ENCODE peak calls at places on chromosomes 1 and 21, in six cellular contexts. Z is mesenchymal stem cell; Y is H54; W is astrocyte of the spinal cord; G is ACHN; K is stimulated activated CD8-positive, alpha-beta memory T cell treated with anti-CD3 and anti-CD28 coated beads, Interleukin-4, amount 100 ng/mL, for 1 hour. X is an unnamed sample.

GRCh38 chr1:183685112-183685713 is 32.1 kb upstream of the APOBEC4 start:
- DNase-seq in K (no peak), W (peak; percentile 65), Y (no peak), Z (peak; percentile 62), G (peak; percentile 69), X (peak; percentile 61)

GRCh38 chr1:212958175-212958574 is 7.8 kb downstream of the VASH2 start:
- DNase-seq in Y (no peak), G (no peak), K (no peak), W (peak; percentile 84), Z (peak; percentile 83), X (no peak)

GRCh38 chr1:110341146-110341871 is 2.1 kb downstream of the RBM15 start:
- DNase-seq in K (no peak), Y (no peak), W (no peak), G (no peak), Z (no peak), X (no peak)

GRCh38 chr21:16279658-16280581 is 550.1 kb downstream of the USP25 start:
- DNase-seq in Y (no peak), W (peak; percentile 85), Z (peak; percentile 37), K (no peak), G (no peak), X (no peak)

GRCh38 chr1:22318279-22318983 is 133.2 kb upstream of the ZBTB40 start:
- DNase-seq in W (no peak), Y (no peak), G (no peak), K (no peak), Z (no peak), X (no peak)

GRCh38 chr1:83632906-83633305 is 366.0 kb downstream of the TTLL7 start:
- DNase-seq in Y (no peak), Z (no peak), W (no peak), G (no peak), K (no peak), X (no peak)

GRCh38 chr1:180617769-180618168 is 14.1 kb upstream of the XPR1 start:
- DNase-seq in G (no peak), K (no peak), W (no peak), Z (no peak), Y (no peak), X (no peak)

GRCh38 chr1:7469255-7469938 is 301.7 kb upstream of the VAMP3 start:
- DNase-seq in Y (peak; percentile 42), K (no peak), Z (peak; percentile 63), G (no peak), W (peak; percentile 38), X (no peak)

GRCh38 chr1:51249445-51249844 is 13.4 kb downstream of the RNF11 start:
- DNase-seq in G (no peak), K (no peak), Y (no peak), W (no peak), Z (no peak), X (no peak)

GRCh38 chr21:44900559-44901251 is 20.0 kb downstream of the ITGB2 start:
- DNase-seq in K (no peak), W (no peak), Y (no peak), G (no peak), Z (no peak), X (no peak)